ENCODE peak calls at places on chromosomes 7 and 10, in four cellular contexts. T is stimulated activated naive B cell treated with anti-CD40 and anti-IgM and Interleukin-4, amounts not matched to agents 10 μg/mL and 1 μg/mL and 100 μg/mL, for 72 hours; P is upper lobe of left lung; B is GM12865. L is an unnamed sample.

GRCh38 chr7:38222481-38223096 is 44.5 kb downstream of the STARD3NL start:
- DNase-seq in T (no peak), P (no peak), B (peak), L (no peak)

GRCh38 chr10:8158439-8159071 is 104.1 kb downstream of the GATA3 start:
- DNase-seq in T (no peak), P (no peak), B (no peak), L (no peak)

GRCh38 chr10:5752301-5752871 is 60.8 kb downstream of the GDI2 start:
- DNase-seq in T (no peak), P (peak), B (no peak), L (no peak)

GRCh38 chr10:75987610-75988009 is 556.2 kb downstream of the LRMDA start:
- DNase-seq in T (no peak), P (no peak), B (no peak), L (no peak)

GRCh38 chr7:98294798-98295382 is 13.4 kb downstream of the BRI3 start:
- DNase-seq in T (peak), P (peak), B (peak), L (peak)

GRCh38 chr7:155104913-155105312 is 34.8 kb downstream of the HTR5A start:
- DNase-seq in T (no peak), P (no peak), B (no peak), L (no peak)

GRCh38 chr10:7269988-7270387 is 140.8 kb downstream of the SFMBT2 start:
- DNase-seq in T (no peak), P (no peak), B (no peak), L (no peak)

GRCh38 chr10:131452926-131453771 is 141.6 kb upstream of the TCERG1L start:
- DNase-seq in T (no peak), P (no peak), B (no peak), L (peak)

GRCh38 chr10:61140765-61141392 is 196.9 kb upstream of the RHOBTB1 start:
- DNase-seq in T (no peak), P (no peak), B (peak), L (peak)

GRCh38 chr7:136741941-136742340 is 126.5 kb upstream of the CHRM2 start:
- DNase-seq in T (no peak), P (no peak), B (no peak), L (no peak)

GRCh38 chr10:97886264-97886663 is 36.6 kb downstream of the GOLGA7B start:
- DNase-seq in T (no peak), P (no peak), B (no peak), L (no peak)

GRCh38 chr10:63573068-63573697 is 52.0 kb downstream of the REEP3 start:
- DNase-seq in T (no peak), P (no peak), B (peak), L (no peak)

GRCh38 chr10:132685121-132685891 is 100.6 kb downstream of the NKX6-2 start:
- DNase-seq in T (peak), P (peak), B (no peak), L (peak)

GRCh38 chr10:116864436-116864835 is 15.1 kb downstream of the ENO4 start:
- DNase-seq in T (no peak), P (no peak), B (no peak), L (no peak)

GRCh38 chr7:157355784-157356511 is 19.1 kb downstream of the DNAJB6 start:
- DNase-seq in T (no peak), P (no peak), B (no peak), L (no peak)

GRCh38 chr7:50379082-50379481 is 71.1 kb downstream of the FIGNL1 start:
- DNase-seq in T (no peak), P (no peak), B (no peak), L (no peak)

GRCh38 chr7:8154290-8154689 is 107.7 kb downstream of the ICA1 start:
- DNase-seq in T (no peak), P (no peak), B (no peak), L (no peak)

GRCh38 chr7:229184-229964 is 37.0 kb downstream of the FAM20C start:
- DNase-seq in T (no peak), P (peak), B (no peak), L (no peak)

GRCh38 chr7:21702303-21702702 is 159.5 kb downstream of the DNAH11 start:
- DNase-seq in T (no peak), P (no peak), B (no peak), L (no peak)

GRCh38 chr10:132231656-132232552 is 45.2 kb downstream of the DPYSL4 start:
- DNase-seq in T (peak), P (peak), B (no peak), L (no peak)

GRCh38 chr7:84182301-84182700 is 12.3 kb downstream of the SEMA3A start:
- DNase-seq in T (no peak), P (no peak), B (no peak), L (no peak)

GRCh38 chr10:75962395-75963061 is 531.1 kb downstream of the LRMDA start:
- DNase-seq in T (no peak), P (no peak), B (no peak), L (no peak)

GRCh38 chr7:93148135-93148534 is at the start of gene SAMD9L:
- DNase-seq in T (no peak), P (no peak), B (peak), L (no peak)